ENCODE peak calls at places on chromosomes 5 and 9, in five cellular contexts. One of them, this sample, is unnamed.

GRCh38 chr5:143213851-143214363 is 189.6 kb downstream of the NR3C1 start:
- DNase-seq in uterus: no peak
- DNase-seq in suprapubic skin: no peak
- DNase-seq in BJ: no peak
- DNase-seq in foreskin fibroblast: no peak
- DNase-seq in this sample: no peak

GRCh38 chr5:113276001-113276400 is 158.8 kb downstream of the TSSK1B start:
- DNase-seq in uterus: no peak
- DNase-seq in BJ: no peak
- DNase-seq in foreskin fibroblast: no peak
- DNase-seq in suprapubic skin: no peak
- DNase-seq in this sample: no peak

GRCh38 chr5:55994502-55994997 is at the start of gene IL6ST:
- DNase-seq in BJ: peak
- DNase-seq in foreskin fibroblast: peak
- DNase-seq in uterus: no peak
- DNase-seq in suprapubic skin: peak
- DNase-seq in this sample: peak

GRCh38 chr9:110143969-110144545 is 63.9 kb downstream of the C9orf152 start:
- DNase-seq in BJ: no peak
- DNase-seq in uterus: no peak
- DNase-seq in suprapubic skin: no peak
- DNase-seq in foreskin fibroblast: no peak
- DNase-seq in this sample: no peak

GRCh38 chr9:91408475-91408874 is 15.2 kb downstream of the NFIL3 start:
- DNase-seq in uterus: no peak
- DNase-seq in foreskin fibroblast: no peak
- DNase-seq in suprapubic skin: no peak
- DNase-seq in BJ: no peak
- DNase-seq in this sample: no peak

GRCh38 chr5:107739661-107740060 is 68.9 kb upstream of the EFNA5 start:
- DNase-seq in foreskin fibroblast: peak
- DNase-seq in uterus: no peak
- DNase-seq in BJ: no peak
- DNase-seq in suprapubic skin: no peak
- DNase-seq in this sample: no peak

GRCh38 chr9:69134412-69134811 is 39.7 kb upstream of the TJP2 start:
- DNase-seq in BJ: no peak
- DNase-seq in foreskin fibroblast: no peak
- DNase-seq in uterus: no peak
- DNase-seq in suprapubic skin: no peak
- DNase-seq in this sample: no peak

GRCh38 chr9:127180457-127181314 is 58.3 kb upstream of the ANGPTL2 start:
- DNase-seq in suprapubic skin: no peak
- DNase-seq in uterus: peak
- DNase-seq in BJ: no peak
- DNase-seq in foreskin fibroblast: no peak
- DNase-seq in this sample: no peak

GRCh38 chr5:115429345-115429940 is 115.1 kb downstream of the FEM1C start:
- DNase-seq in BJ: no peak
- DNase-seq in uterus: no peak
- DNase-seq in foreskin fibroblast: no peak
- DNase-seq in suprapubic skin: no peak
- DNase-seq in this sample: no peak

GRCh38 chr5:115428676-115429075 is 115.9 kb downstream of the FEM1C start:
- DNase-seq in foreskin fibroblast: no peak
- DNase-seq in suprapubic skin: no peak
- DNase-seq in BJ: no peak
- DNase-seq in uterus: no peak
- DNase-seq in this sample: no peak

GRCh38 chr5:115430374-115430773 is 114.2 kb downstream of the FEM1C start:
- DNase-seq in BJ: no peak
- DNase-seq in foreskin fibroblast: no peak
- DNase-seq in uterus: no peak
- DNase-seq in suprapubic skin: no peak
- DNase-seq in this sample: no peak

GRCh38 chr5:115432691-115433090 is 111.9 kb downstream of the FEM1C start:
- DNase-seq in foreskin fibroblast: no peak
- DNase-seq in BJ: peak
- DNase-seq in uterus: no peak
- DNase-seq in suprapubic skin: no peak
- DNase-seq in this sample: no peak

DNA sequence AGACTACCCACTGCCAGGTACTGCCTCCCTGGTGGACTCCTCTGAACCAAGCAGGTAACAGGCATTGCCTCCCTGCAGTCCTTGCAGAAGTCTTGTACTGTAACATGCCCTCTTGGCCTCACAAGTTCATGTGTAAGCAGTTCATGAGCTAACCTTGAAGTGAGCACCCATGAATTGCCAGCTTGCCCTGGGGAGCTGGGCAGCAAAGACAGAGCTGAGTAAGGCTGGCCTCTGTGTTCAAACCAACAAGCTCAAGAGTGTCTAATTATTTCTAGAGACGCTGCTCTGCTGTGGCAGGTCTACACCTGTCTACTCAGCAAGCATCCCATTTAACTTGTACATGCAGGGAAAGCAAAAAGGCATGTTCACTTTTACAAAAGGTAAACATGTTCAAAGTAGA is 113.5 kb downstream of the FEM1C start:
- DNase-seq in foreskin fibroblast: no peak
- DNase-seq in BJ: no peak
- DNase-seq in uterus: no peak
- DNase-seq in suprapubic skin: no peak
- DNase-seq in this sample: no peak
- H3K4me3 ChIP-seq in foreskin fibroblast: no peak
- H3K4me3 ChIP-seq in BJ: no peak
- H3K4me3 ChIP-seq in uterus: no peak
- H3K4me3 ChIP-seq in suprapubic skin: no peak
- H3K4me3 ChIP-seq in this sample: no peak

GRCh38 chr9:111375062-111375461 is 45.0 kb upstream of the OR2K2 start:
- DNase-seq in BJ: no peak
- DNase-seq in uterus: no peak
- DNase-seq in foreskin fibroblast: no peak
- DNase-seq in suprapubic skin: no peak
- DNase-seq in this sample: no peak
- H3K4me3 ChIP-seq in BJ: no peak
- H3K4me3 ChIP-seq in uterus: no peak
- H3K4me3 ChIP-seq in foreskin fibroblast: no peak
- H3K4me3 ChIP-seq in suprapubic skin: no peak
- H3K4me3 ChIP-seq in this sample: no peak

GRCh38 chr5:148372331-148372730 is 11.4 kb upstream of the FBXO38 start:
- DNase-seq in uterus: no peak
- DNase-seq in BJ: no peak
- DNase-seq in foreskin fibroblast: no peak
- DNase-seq in suprapubic skin: no peak
- DNase-seq in this sample: no peak

GRCh38 chr5:148368299-148368698 is 15.5 kb upstream of the FBXO38 start:
- DNase-seq in uterus: no peak
- DNase-seq in suprapubic skin: no peak
- DNase-seq in foreskin fibroblast: no peak
- DNase-seq in BJ: no peak
- DNase-seq in this sample: no peak

GRCh38 chr5:148376198-148376597 is 7.6 kb upstream of the FBXO38 start:
- DNase-seq in foreskin fibroblast: no peak
- DNase-seq in uterus: no peak
- DNase-seq in BJ: no peak
- DNase-seq in suprapubic skin: no peak
- DNase-seq in this sample: no peak

GRCh38 chr5:148374693-148375360 is 8.9 kb upstream of the FBXO38 start:
- DNase-seq in BJ: no peak
- DNase-seq in uterus: peak
- DNase-seq in suprapubic skin: no peak
- DNase-seq in foreskin fibroblast: peak
- DNase-seq in this sample: no peak

GRCh38 chr5:148372883-148373282 is 10.9 kb upstream of the FBXO38 start:
- DNase-seq in suprapubic skin: no peak
- DNase-seq in uterus: no peak
- DNase-seq in foreskin fibroblast: no peak
- DNase-seq in BJ: no peak
- DNase-seq in this sample: no peak
- H3K4me3 ChIP-seq in suprapubic skin: no peak
- H3K4me3 ChIP-seq in uterus: no peak
- H3K4me3 ChIP-seq in foreskin fibroblast: no peak
- H3K4me3 ChIP-seq in BJ: no peak
- H3K4me3 ChIP-seq in this sample: no peak

DNA sequence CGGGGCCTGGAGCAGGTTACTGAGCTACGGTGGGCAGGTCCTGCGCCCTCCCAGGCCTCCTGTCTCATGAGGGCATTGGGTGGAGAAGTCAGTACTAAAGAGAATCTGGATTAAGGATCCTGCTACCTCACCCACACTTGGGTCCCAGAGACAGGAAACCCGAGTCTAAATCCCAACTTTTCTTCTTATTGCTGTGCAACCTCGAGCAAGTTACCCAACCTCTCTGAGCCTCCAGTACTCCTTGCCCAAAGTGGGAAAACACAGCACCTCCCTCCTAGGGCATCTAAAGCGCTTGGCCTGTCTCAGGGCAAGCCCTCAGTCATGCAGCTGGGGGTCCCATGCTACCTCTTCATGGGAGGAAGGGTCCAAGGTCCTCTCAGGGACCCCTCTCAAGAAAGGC is 28.2 kb downstream of the ASS1 start:
- DNase-seq in suprapubic skin: no peak
- DNase-seq in foreskin fibroblast: no peak
- DNase-seq in BJ: no peak
- DNase-seq in uterus: no peak
- DNase-seq in this sample: no peak
- H3K4me3 ChIP-seq in suprapubic skin: no peak
- H3K4me3 ChIP-seq in foreskin fibroblast: no peak
- H3K4me3 ChIP-seq in BJ: no peak
- H3K4me3 ChIP-seq in uterus: no peak
- H3K4me3 ChIP-seq in this sample: no peak

This sample was measured in AG04450.